ENCODE peak calls at places on chromosomes 1 and 21, in ten cellular contexts. One of them, this sample, is unnamed.

GRCh38 chr21:26800001-26800400 is 45.2 kb downstream of the ADAMTS1 start:
- DNase-seq in H54: no peak
- DNase-seq in body of pancreas: no peak
- DNase-seq in IMR-90: peak; percentile 15
- DNase-seq in uterus: peak; percentile 40
- DNase-seq in sigmoid colon: no peak
- DNase-seq in tibial nerve: no peak
- DNase-seq in A549: no peak
- DNase-seq in heart left ventricle: no peak
- DNase-seq in K562: no peak
- DNase-seq in this sample: no peak

GRCh38 chr1:185864889-185865288 is 130.7 kb downstream of the HMCN1 start:
- DNase-seq in heart left ventricle: no peak
- DNase-seq in IMR-90: peak; percentile 97
- DNase-seq in A549: no peak
- DNase-seq in H54: peak; percentile 5
- DNase-seq in tibial nerve: no peak
- DNase-seq in uterus: no peak
- DNase-seq in K562: no peak
- DNase-seq in body of pancreas: no peak
- DNase-seq in sigmoid colon: no peak
- DNase-seq in this sample: no peak

GRCh38 chr1:65372557-65372956 is 47.9 kb upstream of the LEPR start:
- DNase-seq in body of pancreas: no peak
- DNase-seq in uterus: no peak
- DNase-seq in sigmoid colon: no peak
- DNase-seq in A549: no peak
- DNase-seq in tibial nerve: no peak
- DNase-seq in IMR-90: no peak
- DNase-seq in H54: no peak
- DNase-seq in heart left ventricle: no peak
- DNase-seq in K562: no peak
- DNase-seq in this sample: peak; percentile 48

GRCh38 chr1:168465942-168466702 is 77.7 kb downstream of the XCL2 start:
- DNase-seq in tibial nerve: no peak
- DNase-seq in heart left ventricle: peak; percentile 45
- DNase-seq in body of pancreas: no peak
- DNase-seq in IMR-90: peak; percentile 46
- DNase-seq in A549: no peak
- DNase-seq in H54: no peak
- DNase-seq in K562: peak; percentile 44
- DNase-seq in uterus: peak; percentile 55
- DNase-seq in sigmoid colon: peak; percentile 73
- DNase-seq in this sample: no peak

GRCh38 chr1:85824066-85824835 is 116.0 kb upstream of the ZNHIT6 start:
- DNase-seq in K562: no peak
- DNase-seq in A549: no peak
- DNase-seq in H54: no peak
- DNase-seq in tibial nerve: no peak
- DNase-seq in sigmoid colon: no peak
- DNase-seq in body of pancreas: no peak
- DNase-seq in heart left ventricle: no peak
- DNase-seq in uterus: no peak
- DNase-seq in IMR-90: no peak
- DNase-seq in this sample: no peak

GRCh38 chr1:18118078-18118477 is 10.5 kb downstream of the IGSF21 start:
- DNase-seq in A549: no peak
- DNase-seq in H54: no peak
- DNase-seq in sigmoid colon: no peak
- DNase-seq in heart left ventricle: peak; percentile 36
- DNase-seq in IMR-90: no peak
- DNase-seq in tibial nerve: no peak
- DNase-seq in K562: no peak
- DNase-seq in uterus: no peak
- DNase-seq in body of pancreas: no peak
- DNase-seq in this sample: no peak

GRCh38 chr1:244052728-244053312 is 1.7 kb downstream of the ZBTB18 start:
- DNase-seq in IMR-90: no peak
- DNase-seq in uterus: no peak
- DNase-seq in sigmoid colon: no peak
- DNase-seq in tibial nerve: no peak
- DNase-seq in K562: no peak
- DNase-seq in body of pancreas: no peak
- DNase-seq in A549: no peak
- DNase-seq in heart left ventricle: no peak
- DNase-seq in H54: no peak
- DNase-seq in this sample: no peak

GRCh38 chr1:3533051-3534048 is 78.0 kb downstream of the MEGF6 start:
- DNase-seq in tibial nerve: no peak
- DNase-seq in A549: peak; percentile 23
- DNase-seq in IMR-90: no peak
- DNase-seq in sigmoid colon: no peak
- DNase-seq in body of pancreas: no peak
- DNase-seq in K562: peak; percentile 41
- DNase-seq in heart left ventricle: no peak
- DNase-seq in H54: no peak
- DNase-seq in uterus: no peak
- DNase-seq in this sample: no peak

GRCh38 chr1:63414691-63415090 is 47.3 kb downstream of the ALG6 start:
- DNase-seq in A549: no peak
- DNase-seq in H54: no peak
- DNase-seq in tibial nerve: no peak
- DNase-seq in uterus: no peak
- DNase-seq in IMR-90: no peak
- DNase-seq in heart left ventricle: no peak
- DNase-seq in body of pancreas: no peak
- DNase-seq in K562: no peak
- DNase-seq in sigmoid colon: no peak
- DNase-seq in this sample: no peak

GRCh38 chr1:18484726-18485125 is 4.0 kb downstream of the KLHDC7A start:
- DNase-seq in A549: no peak
- DNase-seq in K562: no peak
- DNase-seq in tibial nerve: no peak
- DNase-seq in IMR-90: no peak
- DNase-seq in sigmoid colon: no peak
- DNase-seq in heart left ventricle: no peak
- DNase-seq in body of pancreas: no peak
- DNase-seq in uterus: no peak
- DNase-seq in H54: no peak
- DNase-seq in this sample: no peak

GRCh38 chr1:154419620-154420020 is 14.5 kb downstream of the IL6R start:
- DNase-seq in body of pancreas: peak; percentile 91
- DNase-seq in sigmoid colon: peak; percentile 98
- DNase-seq in K562: no peak
- DNase-seq in tibial nerve: peak; percentile 90
- DNase-seq in uterus: peak; percentile 78
- DNase-seq in IMR-90: peak; percentile 95
- DNase-seq in A549: peak; percentile 75
- DNase-seq in heart left ventricle: peak; percentile 92
- DNase-seq in H54: peak; percentile 39
- DNase-seq in this sample: no peak
- TF ChIP-seq POLR2A in body of pancreas: peak; percentile 66
- TF ChIP-seq POLR2A in sigmoid colon: no peak
- TF ChIP-seq POLR2A in K562: no peak
- TF ChIP-seq POLR2A in tibial nerve: no peak
- TF ChIP-seq POLR2A in uterus: no peak
- TF ChIP-seq POLR2A in IMR-90: no peak
- TF ChIP-seq POLR2A in A549: no peak
- TF ChIP-seq POLR2A in heart left ventricle: no peak
- TF ChIP-seq POLR2A in H54: no peak
- TF ChIP-seq POLR2A in this sample: no peak

GRCh38 chr1:79131626-79132025 is 125.1 kb upstream of the ADGRL4 start:
- DNase-seq in body of pancreas: no peak
- DNase-seq in uterus: no peak
- DNase-seq in tibial nerve: no peak
- DNase-seq in H54: no peak
- DNase-seq in sigmoid colon: no peak
- DNase-seq in A549: no peak
- DNase-seq in K562: no peak
- DNase-seq in IMR-90: no peak
- DNase-seq in heart left ventricle: no peak
- DNase-seq in this sample: no peak
- TF ChIP-seq POLR2A in body of pancreas: no peak
- TF ChIP-seq POLR2A in uterus: no peak
- TF ChIP-seq POLR2A in tibial nerve: no peak
- TF ChIP-seq POLR2A in H54: no peak
- TF ChIP-seq POLR2A in sigmoid colon: no peak
- TF ChIP-seq POLR2A in A549: no peak
- TF ChIP-seq POLR2A in K562: no peak
- TF ChIP-seq POLR2A in IMR-90: no peak
- TF ChIP-seq POLR2A in heart left ventricle: no peak
- TF ChIP-seq POLR2A in this sample: no peak

GRCh38 chr1:29514361-29515187 is 278.3 kb downstream of the PTPRU start:
- DNase-seq in body of pancreas: no peak
- DNase-seq in heart left ventricle: no peak
- DNase-seq in A549: no peak
- DNase-seq in K562: no peak
- DNase-seq in uterus: no peak
- DNase-seq in H54: no peak
- DNase-seq in tibial nerve: no peak
- DNase-seq in sigmoid colon: peak; percentile 41
- DNase-seq in IMR-90: no peak
- DNase-seq in this sample: no peak
- TF ChIP-seq POLR2A in body of pancreas: no peak
- TF ChIP-seq POLR2A in heart left ventricle: no peak
- TF ChIP-seq POLR2A in A549: no peak
- TF ChIP-seq POLR2A in K562: no peak
- TF ChIP-seq POLR2A in uterus: no peak
- TF ChIP-seq POLR2A in H54: no peak
- TF ChIP-seq POLR2A in tibial nerve: no peak
- TF ChIP-seq POLR2A in sigmoid colon: no peak
- TF ChIP-seq POLR2A in IMR-90: no peak
- TF ChIP-seq POLR2A in this sample: no peak

DNA sequence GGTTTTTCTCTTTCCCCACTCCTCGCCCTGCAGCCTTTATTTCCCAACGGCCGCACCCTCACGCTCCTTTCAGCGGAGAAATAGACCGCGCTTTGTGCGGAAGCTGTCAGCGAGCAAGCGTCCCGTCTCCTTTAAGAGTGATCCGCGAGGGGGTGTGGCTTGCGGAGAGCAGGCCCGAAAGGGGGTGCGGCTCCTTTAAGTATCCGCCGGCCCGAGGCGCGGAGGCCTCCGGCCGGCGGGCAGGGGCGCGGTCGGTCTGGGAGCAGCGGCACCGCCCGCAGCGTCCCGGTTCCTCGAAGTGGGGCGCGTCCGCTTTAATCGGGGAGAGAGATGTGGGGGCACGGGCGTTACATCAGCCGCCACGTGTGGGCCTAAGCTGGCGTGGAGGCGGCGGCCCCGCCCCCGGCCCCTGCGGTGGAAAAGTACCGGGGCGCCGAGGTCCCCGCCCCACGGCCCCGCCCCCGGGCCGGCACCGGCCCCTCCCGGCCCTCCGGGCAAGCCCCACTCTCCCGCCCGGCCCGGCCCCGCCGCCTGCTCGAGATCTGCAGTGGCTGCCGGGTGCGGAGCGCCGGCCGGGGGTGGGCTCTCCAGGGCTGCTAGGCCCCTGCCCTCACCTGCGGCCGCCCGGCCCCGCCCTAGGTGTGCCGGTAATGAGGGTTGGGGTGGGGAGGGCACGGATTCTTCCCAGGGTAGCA is 1.2 kb downstream of the SLC6A9 start:
- DNase-seq in IMR-90: peak; percentile 86
- DNase-seq in uterus: peak; percentile 87
- DNase-seq in tibial nerve: peak; percentile 85
- DNase-seq in body of pancreas: peak; percentile 91
- DNase-seq in K562: peak; percentile 95
- DNase-seq in H54: peak; percentile 90
- DNase-seq in heart left ventricle: peak; percentile 92
- DNase-seq in A549: peak; percentile 88
- DNase-seq in sigmoid colon: peak; percentile 95
- DNase-seq in this sample: peak; percentile 99
- TF ChIP-seq POLR2A in IMR-90: peak; percentile 83
- TF ChIP-seq POLR2A in uterus: peak; percentile 59
- TF ChIP-seq POLR2A in tibial nerve: no peak
- TF ChIP-seq POLR2A in body of pancreas: peak; percentile 51
- TF ChIP-seq POLR2A in K562: peak; percentile 61
- TF ChIP-seq POLR2A in H54: peak; percentile 69
- TF ChIP-seq POLR2A in heart left ventricle: no peak
- TF ChIP-seq POLR2A in A549: peak; percentile 57
- TF ChIP-seq POLR2A in sigmoid colon: no peak
- TF ChIP-seq POLR2A in this sample: peak; percentile 52

GRCh38 chr1:99748419-99748818 is 18.0 kb downstream of the FRRS1 start:
- DNase-seq in IMR-90: peak; percentile 32
- DNase-seq in heart left ventricle: no peak
- DNase-seq in tibial nerve: no peak
- DNase-seq in A549: peak; percentile 3
- DNase-seq in body of pancreas: no peak
- DNase-seq in H54: no peak
- DNase-seq in sigmoid colon: no peak
- DNase-seq in K562: no peak
- DNase-seq in uterus: no peak
- DNase-seq in this sample: no peak
- TF ChIP-seq POLR2A in IMR-90: no peak
- TF ChIP-seq POLR2A in heart left ventricle: no peak
- TF ChIP-seq POLR2A in tibial nerve: no peak
- TF ChIP-seq POLR2A in A549: no peak
- TF ChIP-seq POLR2A in body of pancreas: no peak
- TF ChIP-seq POLR2A in H54: no peak
- TF ChIP-seq POLR2A in sigmoid colon: no peak
- TF ChIP-seq POLR2A in K562: no peak
- TF ChIP-seq POLR2A in uterus: no peak
- TF ChIP-seq POLR2A in this sample: no peak

DNA sequence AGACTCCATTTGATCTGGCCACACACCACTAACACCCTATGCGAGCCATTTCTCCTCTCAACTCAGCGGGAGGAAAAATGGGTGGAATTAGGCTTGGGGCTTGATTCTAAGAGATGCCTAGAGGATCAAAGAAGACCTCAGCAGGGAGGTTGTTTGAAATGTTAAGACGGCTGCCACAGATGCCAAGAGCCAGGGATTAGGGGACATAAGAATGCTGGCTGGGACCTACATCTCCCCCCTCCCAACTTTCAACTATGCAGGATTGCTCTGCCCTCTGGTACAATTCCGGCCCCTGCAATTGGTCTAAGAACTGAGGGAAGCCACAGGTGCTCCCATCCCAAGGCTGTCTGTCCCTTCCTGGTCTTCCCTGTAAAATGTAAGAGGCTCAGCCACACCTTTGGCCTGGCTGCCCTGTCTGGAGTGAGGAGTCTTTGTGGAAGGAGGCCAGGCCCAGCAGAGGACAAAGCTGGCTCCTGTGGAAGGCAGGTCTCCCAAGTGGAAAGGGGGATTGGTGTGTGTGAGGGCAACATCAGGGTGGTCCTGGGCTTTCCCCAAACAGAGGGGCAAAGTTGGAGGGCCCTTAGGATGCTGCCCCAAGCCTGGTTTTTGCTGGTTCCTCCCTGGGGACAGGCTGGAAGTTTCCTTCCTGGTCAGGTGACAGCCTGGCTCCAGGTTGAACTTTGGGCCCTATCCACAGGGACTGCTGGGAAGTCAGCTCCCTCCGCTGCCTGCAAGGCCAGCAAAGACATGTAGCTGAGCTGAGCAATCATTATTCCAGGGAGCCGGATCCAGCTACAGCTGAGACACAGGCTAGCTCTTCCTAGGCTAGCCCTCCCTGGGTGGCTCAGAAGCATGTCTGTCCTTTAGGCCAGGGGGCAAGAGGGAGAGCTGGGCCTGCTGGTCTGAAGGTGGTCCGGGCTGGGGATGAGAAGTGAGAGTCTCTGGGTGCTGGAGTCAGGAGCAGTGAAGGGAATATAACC is 34.5 kb upstream of the SYNC start:
- DNase-seq in tibial nerve: no peak
- DNase-seq in K562: no peak
- DNase-seq in body of pancreas: peak; percentile 76
- DNase-seq in heart left ventricle: no peak
- DNase-seq in A549: no peak
- DNase-seq in sigmoid colon: no peak
- DNase-seq in H54: no peak
- DNase-seq in IMR-90: no peak
- DNase-seq in uterus: no peak
- DNase-seq in this sample: no peak
- TF ChIP-seq POLR2A in tibial nerve: no peak
- TF ChIP-seq POLR2A in K562: no peak
- TF ChIP-seq POLR2A in body of pancreas: peak; percentile 46
- TF ChIP-seq POLR2A in heart left ventricle: no peak
- TF ChIP-seq POLR2A in A549: no peak
- TF ChIP-seq POLR2A in sigmoid colon: no peak
- TF ChIP-seq POLR2A in H54: no peak
- TF ChIP-seq POLR2A in IMR-90: no peak
- TF ChIP-seq POLR2A in uterus: no peak
- TF ChIP-seq POLR2A in this sample: no peak

This sample was measured in erythroblast.